ENCODE peak calls at places on chromosomes 7 and 10, in eight cellular contexts. R, X, U, S, Z, H, G and W are unnamed samples.
A peak's percentile ranks its signal among the peaks of the same experiment; 100 is the strongest.

GRCh38 chr7:99040104-99040958 is 103.6 kb downstream of the SMURF1 start:
- DNase-seq in X (peak; percentile 89), H (peak; percentile 78), S (peak; percentile 87), G (peak; percentile 78), R (peak; percentile 70), U (peak; percentile 86), Z (peak; percentile 88), W (peak; percentile 72)

GRCh38 chr10:51629969-51630617 is 69.3 kb downstream of the CSTF2T start:
- DNase-seq in U (peak; percentile 75), X (no peak), H (no peak), Z (peak; percentile 91), S (peak; percentile 66), G (no peak), R (no peak), W (no peak)

GRCh38 chr10:109275970-109276369 is 647.3 kb downstream of the XPNPEP1 start:
- DNase-seq in R (no peak), G (no peak), Z (no peak), U (peak; percentile 8), X (peak; percentile 22), S (peak; percentile 18), H (no peak), W (no peak)

GRCh38 chr7:105289704-105290103 is 99.0 kb downstream of the SRPK2 start:
- DNase-seq in G (no peak), H (no peak), U (no peak), S (no peak), R (no peak), Z (no peak), X (no peak), W (no peak)

GRCh38 chr7:56083150-56083785 is 9.5 kb downstream of the PHKG1 start:
- DNase-seq in U (no peak), S (peak; percentile 43), R (no peak), X (no peak), H (peak; percentile 52), G (no peak), Z (no peak), W (no peak)

GRCh38 chr10:89367529-89367928 is 10.3 kb upstream of the IFIT1B start:
- DNase-seq in X (no peak), H (no peak), G (no peak), S (no peak), U (no peak), R (no peak), Z (no peak), W (no peak)

GRCh38 chr7:107201795-107202450 is 33.1 kb downstream of the HBP1 start:
- DNase-seq in H (no peak), X (peak; percentile 38), G (peak; percentile 8), Z (peak; percentile 45), R (no peak), S (peak; percentile 33), U (peak; percentile 18), W (peak; percentile 63)

GRCh38 chr10:6409982-6410694 is 169.9 kb downstream of the PRKCQ start:
- DNase-seq in R (peak; percentile 27), G (no peak), H (no peak), X (peak; percentile 61), S (peak; percentile 93), U (peak; percentile 76), Z (peak; percentile 78), W (no peak)

GRCh38 chr10:48608279-48608681 is 3.4 kb upstream of the ARHGAP22 start:
- DNase-seq in H (no peak), R (no peak), X (peak; percentile 42), U (no peak), S (peak; percentile 31), G (no peak), Z (peak; percentile 63), W (no peak)

GRCh38 chr10:131313377-131313776 is 1.9 kb upstream of the TCERG1L start:
- DNase-seq in R (no peak), X (no peak), S (no peak), U (no peak), Z (no peak), G (no peak), H (no peak), W (no peak)

GRCh38 chr10:29239569-29240472 is 49.0 kb upstream of the LYZL1 start:
- DNase-seq in S (peak; percentile 31), X (peak; percentile 64), G (no peak), U (no peak), R (no peak), H (no peak), Z (peak; percentile 32), W (peak; percentile 72)

GRCh38 chr7:90224204-90224603 is 12.7 kb downstream of the STEAP2 start:
- DNase-seq in H (no peak), S (no peak), R (no peak), G (no peak), X (no peak), U (no peak), Z (no peak), W (peak; percentile 64)

GRCh38 chr7:21086688-21087087 is 300.0 kb upstream of the SP8 start:
- DNase-seq in S (no peak), G (no peak), R (peak; percentile 54), X (no peak), H (no peak), U (no peak), Z (no peak), W (no peak)

GRCh38 chr7:85770332-85770731 is 583.5 kb upstream of the SEMA3D start:
- DNase-seq in G (no peak), S (peak; percentile 79), H (no peak), R (no peak), Z (peak; percentile 82), X (no peak), U (no peak), W (no peak)

GRCh38 chr7:85764034-85764433 is 577.2 kb upstream of the SEMA3D start:
- DNase-seq in U (no peak), X (no peak), S (no peak), H (no peak), Z (no peak), R (no peak), G (no peak), W (no peak)

DNA sequence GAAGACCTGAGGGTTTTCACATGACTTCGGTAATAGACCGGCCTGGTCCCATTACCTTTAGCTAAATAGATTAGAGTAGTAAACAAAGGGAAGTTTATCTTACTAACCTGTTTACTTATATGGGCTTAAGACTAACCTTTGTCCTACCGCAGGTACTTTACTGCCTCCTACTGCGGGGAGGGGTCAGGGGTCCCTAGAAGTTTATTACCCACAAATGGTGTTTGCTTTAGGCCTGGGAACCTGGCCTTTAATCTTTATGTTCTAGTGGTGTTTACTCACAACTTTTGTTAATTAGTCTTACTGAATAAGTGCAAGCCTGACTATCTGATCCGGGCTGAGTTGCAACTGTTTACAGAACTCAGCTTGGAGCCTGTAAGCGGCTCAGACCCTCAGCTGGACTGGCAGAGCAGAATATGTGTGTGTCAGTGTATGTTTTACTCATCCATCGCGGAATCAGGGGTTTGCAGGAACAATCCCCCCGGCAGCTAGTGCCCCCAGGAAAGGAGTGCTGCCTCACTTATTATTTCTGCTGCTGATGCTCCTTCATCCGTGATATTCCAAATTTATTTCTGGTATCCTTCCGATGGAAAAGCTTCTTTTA is 578.9 kb upstream of the SEMA3D start:
- DNase-seq in R (no peak), H (no peak), X (no peak), S (no peak), G (no peak), Z (no peak), U (no peak), W (no peak)
- H3K4me3 ChIP-seq in R (no peak overlapping the region), H (no peak overlapping the region), X (no peak overlapping the region), S (no peak overlapping the region), G (no peak overlapping the region), Z (no peak overlapping the region), U (no peak overlapping the region), W (no peak overlapping the region)

DNA sequence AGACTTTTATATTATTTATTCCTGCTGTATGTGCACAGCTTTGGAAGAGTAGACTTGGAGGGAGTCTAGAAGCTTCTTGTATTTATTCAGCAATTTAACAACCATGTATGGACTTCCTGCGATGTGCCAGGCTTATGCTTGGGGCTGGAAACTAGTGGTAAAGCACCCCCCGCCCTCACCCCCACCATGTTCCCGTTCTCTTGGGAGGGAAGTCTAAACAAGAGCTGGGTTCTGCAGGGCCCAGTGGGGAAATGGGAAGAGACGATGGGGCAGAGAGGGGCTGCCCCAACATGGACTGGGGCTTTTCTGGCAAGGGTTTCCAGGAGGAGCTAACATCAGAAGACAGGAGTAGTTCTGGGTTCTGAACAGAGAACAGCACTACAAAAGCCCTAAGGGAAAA is 8.0 kb downstream of the RASSF4 start:
- DNase-seq in R (no peak), S (no peak), G (no peak), X (no peak), H (no peak), U (no peak), Z (no peak), W (no peak)
- H3K4me1 ChIP-seq in R (peaks cover 7% of the 10 kb centered on the region), S (peaks cover 6% of the 10 kb centered on the region), G (peaks cover 32% of the 10 kb centered on the region), X (no peaks in the 10 kb centered on the region), H (no peaks in the 10 kb centered on the region), U (peaks cover 32% of the 10 kb centered on the region), Z (no peaks in the 10 kb centered on the region), W (peaks cover 19% of the 10 kb centered on the region)

GRCh38 chr10:44476421-44476820 is 91.5 kb upstream of the CXCL12 start:
- DNase-seq in S (no peak), U (no peak), G (no peak), Z (peak; percentile 69), R (no peak), X (no peak), H (no peak), W (no peak)

GRCh38 chr10:44473146-44473545 is 88.2 kb upstream of the CXCL12 start:
- DNase-seq in R (no peak), G (no peak), Z (no peak), U (no peak), H (no peak), X (no peak), S (no peak), W (no peak)

GRCh38 chr10:44478040-44478439 is 93.1 kb upstream of the CXCL12 start:
- DNase-seq in G (no peak), X (no peak), R (no peak), H (no peak), S (no peak), U (peak; percentile 45), Z (peak; percentile 86), W (no peak)

GRCh38 chr10:44479306-44479705 is 94.4 kb upstream of the CXCL12 start:
- DNase-seq in Z (peak; percentile 13), U (no peak), H (no peak), G (no peak), S (no peak), R (no peak), X (no peak), W (no peak)

GRCh38 chr10:44477021-44477420 is 92.1 kb upstream of the CXCL12 start:
- DNase-seq in X (no peak), S (peak; percentile 8), R (no peak), G (no peak), H (no peak), U (peak; percentile 65), Z (peak; percentile 92), W (no peak)
- H3K4me3 ChIP-seq in X (no peak overlapping the region), S (no peak overlapping the region), R (no peak overlapping the region), G (no peak overlapping the region), H (no peak overlapping the region), U (no peak overlapping the region), Z (no peak overlapping the region), W (no peak overlapping the region)

DNA sequence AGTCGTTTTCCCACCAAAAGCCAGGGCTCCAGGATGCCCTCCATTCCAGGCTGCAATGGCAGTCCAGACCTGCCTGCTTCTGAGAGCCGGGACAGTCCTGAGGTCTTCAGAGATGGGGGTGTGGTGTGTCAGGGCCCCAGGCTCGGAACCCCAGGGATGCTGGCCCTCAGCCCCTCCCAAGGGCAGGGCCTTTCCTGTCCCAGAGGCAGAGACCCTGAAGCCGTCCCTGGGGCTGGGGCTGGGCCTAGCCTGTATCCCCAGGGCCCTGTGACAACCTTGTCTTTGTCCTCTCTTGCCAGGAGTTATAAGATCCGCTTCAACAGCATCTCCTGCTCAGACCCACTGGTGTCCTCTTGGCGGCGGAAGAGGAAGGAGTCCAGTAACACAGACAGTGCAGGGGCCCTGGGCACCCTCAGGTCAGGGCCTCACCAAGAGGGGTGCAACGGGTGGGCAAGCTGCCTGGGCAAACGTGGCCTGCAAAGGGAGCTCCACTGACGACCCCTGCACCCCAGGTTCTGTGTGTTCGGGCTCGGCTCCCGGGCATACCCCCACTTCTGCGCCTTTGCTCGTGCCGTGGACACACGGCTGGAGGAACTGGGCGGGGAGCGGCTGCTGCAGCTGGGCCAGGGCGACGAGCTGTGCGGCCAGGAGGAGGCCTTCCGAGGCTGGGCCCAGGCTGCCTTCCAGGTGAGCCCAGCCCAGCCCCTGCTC is 15.9 kb downstream of the NOS3 start:
- DNase-seq in Z (no peak), X (no peak), S (no peak), U (no peak), R (no peak), H (no peak), G (no peak), W (no peak)
- H3K4me1 ChIP-seq in Z (no peaks in the 10 kb centered on the region), X (peaks cover 8% of the 10 kb centered on the region), S (no peaks in the 10 kb centered on the region), U (peaks cover 4% of the 10 kb centered on the region), R (no peaks in the 10 kb centered on the region), H (no peaks in the 10 kb centered on the region), G (peaks cover 24% of the 10 kb centered on the region), W (no peaks in the 10 kb centered on the region)